ENCODE peak calls at places on chromosomes 4 and X, in nine cellular contexts. Z is left ventricle myocardium inferior, Q is AG10803, B is DND-41, C is fibroblast of lung, O is mucosa of descending colon, M is fibroblast of mammary gland, S is kidney, G is epithelial cell of esophagus. W is an unnamed sample.

GRCh38 chrX:107290019-107290418 is 83.6 kb downstream of the DNAAF6 start:
- DNase-seq in Z (no peak), G (peak), O (no peak), M (no peak), C (no peak), S (no peak), B (no peak), Q (no peak), W (no peak)

GRCh38 chr4:8850074-8850829 is 21.4 kb downstream of the HMX1 start:
- DNase-seq in Z (peak), C (no peak), O (no peak), Q (no peak), S (peak), G (no peak), B (no peak), M (no peak), W (peak)

GRCh38 chr4:5770051-5770450 is 59.0 kb downstream of the EVC start:
- DNase-seq in Z (no peak), O (no peak), M (no peak), G (no peak), B (no peak), S (no peak), C (no peak), Q (no peak), W (no peak)

GRCh38 chrX:102085706-102086105 is 39.8 kb upstream of the TCEAL2 start:
- DNase-seq in B (no peak), M (no peak), C (no peak), G (no peak), Q (peak), O (peak), S (no peak), Z (no peak), W (no peak)

GRCh38 chr4:153468587-153468986 is 2.4 kb downstream of the TMEM131L start:
- DNase-seq in S (no peak), O (no peak), G (no peak), B (peak), C (no peak), M (no peak), Z (no peak), Q (no peak), W (no peak)

GRCh38 chrX:42615161-42615563 is 162.8 kb downstream of the PPP1R2C start:
- DNase-seq in G (peak), O (peak), Q (no peak), B (peak), Z (no peak), M (peak), C (no peak), S (no peak), W (no peak)

GRCh38 chr4:52511825-52512224 is 147.3 kb downstream of the USP46 start:
- DNase-seq in Q (no peak), B (no peak), O (no peak), C (no peak), M (no peak), G (no peak), Z (no peak), S (no peak), W (no peak)

GRCh38 chr4:63814171-63814964 is 594.9 kb downstream of the TECRL start:
- DNase-seq in B (no peak), Q (no peak), S (peak), M (no peak), C (no peak), Z (no peak), G (no peak), O (no peak), W (peak)

GRCh38 chrX:110056419-110056818 is 53.5 kb downstream of the TMEM164 start:
- DNase-seq in M (peak), O (no peak), S (no peak), G (no peak), Q (no peak), B (no peak), C (no peak), Z (no peak), W (no peak)

GRCh38 chr4:152990471-152991131 is 54.5 kb downstream of the FHDC1 start:
- DNase-seq in C (no peak), Z (no peak), S (no peak), O (no peak), Q (no peak), G (no peak), M (no peak), B (no peak), W (no peak)

GRCh38 chr4:106809083-106809482 is 227.0 kb downstream of the DKK2 start:
- DNase-seq in Z (no peak), O (peak), S (no peak), C (peak), B (peak), G (peak), M (peak), Q (peak), W (no peak)

GRCh38 chr4:7394681-7395451 is 39.9 kb downstream of the PSAPL1 start:
- DNase-seq in S (no peak), G (no peak), B (no peak), M (no peak), C (no peak), O (no peak), Z (no peak), Q (no peak), W (peak)

GRCh38 chr4:20075479-20075878 is 176.2 kb upstream of the SLIT2 start:
- DNase-seq in O (no peak), B (no peak), Q (no peak), M (peak), Z (no peak), G (no peak), C (no peak), S (no peak), W (no peak)

GRCh38 chrX:65643046-65643785 is 24.2 kb upstream of the MSN start:
- DNase-seq in C (peak), G (peak), Q (peak), O (no peak), B (no peak), S (no peak), M (peak), Z (no peak), W (no peak)

GRCh38 chrX:114584434-114584943 is 603 bp downstream of the HTR2C start:
- DNase-seq in S (peak), G (no peak), O (no peak), Z (no peak), Q (peak), C (no peak), B (no peak), M (peak), W (peak)

GRCh38 chr4:169229571-169230028 is 41.2 kb downstream of the SH3RF1 start:
- DNase-seq in M (peak), G (peak), Z (no peak), B (no peak), O (no peak), S (no peak), Q (peak), C (peak), W (no peak)

GRCh38 chrX:119468186-119468929 is at the start of gene SLC25A5:
- DNase-seq in B (peak), S (peak), O (peak), Z (peak), Q (peak), M (peak), C (peak), G (peak), W (peak)

GRCh38 chr4:3768842-3769641 is 2.9 kb downstream of the ADRA2C start:
- DNase-seq in Q (no peak), G (no peak), B (no peak), M (no peak), O (no peak), C (no peak), S (no peak), Z (no peak), W (no peak)

GRCh38 chr4:108465886-108466491 is 154.4 kb upstream of the RPL34 start:
- DNase-seq in M (no peak), C (peak), O (no peak), Z (no peak), S (no peak), B (no peak), Q (no peak), G (no peak), W (no peak)

GRCh38 chr4:38510201-38510600 is 153.8 kb upstream of the KLF3 start:
- DNase-seq in G (no peak), Z (no peak), C (peak), O (no peak), S (no peak), B (no peak), M (no peak), Q (no peak), W (no peak)

GRCh38 chr4:100848865-100849264 is 331.0 kb upstream of the EMCN start:
- DNase-seq in G (peak), O (no peak), B (peak), S (no peak), M (no peak), Z (no peak), C (no peak), Q (no peak), W (no peak)

GRCh38 chr4:163988921-163989320 is 494.4 kb downstream of the TMA16 start:
- DNase-seq in O (no peak), M (no peak), Z (no peak), G (no peak), C (no peak), B (no peak), S (no peak), Q (no peak), W (no peak)

GRCh38 chrX:45347877-45348675 is 147.4 kb upstream of the DIPK2B start:
- DNase-seq in Q (peak), G (peak), C (peak), B (no peak), O (no peak), M (peak), Z (no peak), S (no peak), W (no peak)

GRCh38 chr4:152255437-152255836 is 280.5 kb downstream of the FBXW7 start:
- DNase-seq in S (no peak), B (peak), O (peak), G (peak), Q (peak), C (peak), M (peak), Z (no peak), W (no peak)

GRCh38 chr4:100098681-100099080 is 91.6 kb downstream of the DDIT4L start:
- DNase-seq in M (no peak), C (no peak), Z (no peak), O (no peak), B (no peak), Q (no peak), G (no peak), S (no peak), W (no peak)

GRCh38 chrX:69145281-69145680 is 20.0 kb downstream of the PJA1 start:
- DNase-seq in M (no peak), Z (no peak), O (no peak), B (no peak), S (no peak), C (no peak), G (no peak), Q (no peak), W (no peak)

GRCh38 chr4:3295837-3296624 is 3.2 kb downstream of the RGS12 start:
- DNase-seq in C (no peak), Q (no peak), S (peak), O (no peak), M (no peak), B (no peak), Z (no peak), G (no peak), W (no peak)

GRCh38 chr4:56511098-56511497 is 5.5 kb downstream of the ARL9 start:
- DNase-seq in Z (no peak), S (no peak), M (no peak), O (no peak), Q (no peak), C (no peak), G (no peak), B (no peak), W (no peak)

GRCh38 chr4:76990288-76991080 is 40.9 kb downstream of the SEPTIN11 start:
- DNase-seq in Z (no peak), O (no peak), G (peak), B (no peak), C (peak), Q (peak), M (peak), S (no peak), W (no peak)

GRCh38 chr4:121510260-121510942 is 129.6 kb upstream of the QRFPR start:
- DNase-seq in B (no peak), O (no peak), G (no peak), S (no peak), M (no peak), Q (no peak), Z (no peak), C (no peak), W (no peak)

GRCh38 chrX:54788446-54788845 is 9.6 kb downstream of the ITIH6 start:
- DNase-seq in Z (no peak), M (no peak), O (no peak), S (no peak), G (no peak), Q (no peak), B (no peak), C (no peak), W (no peak)

GRCh38 chrX:54785901-54786300 is 12.2 kb downstream of the ITIH6 start:
- DNase-seq in B (no peak), Z (no peak), C (no peak), S (no peak), O (peak), G (peak), Q (peak), M (peak), W (no peak)

GRCh38 chrX:54786972-54787371 is 11.1 kb downstream of the ITIH6 start:
- DNase-seq in Q (no peak), B (no peak), M (no peak), Z (no peak), O (peak), S (no peak), C (no peak), G (peak), W (no peak)
- TF ChIP-seq CTCF in Q (no peak), B (peak), M (no peak), Z (no peak), O (no peak), S (no peak), C (no peak), G (peak), W (peak)

GRCh38 chr4:41692717-41693345 is 55.7 kb downstream of the PHOX2B start:
- DNase-seq in S (no peak), Z (peak), O (peak), G (peak), Q (peak), B (peak), C (peak), M (peak), W (no peak)

GRCh38 chr4:41687971-41688370 is 60.6 kb downstream of the PHOX2B start:
- DNase-seq in S (no peak), Q (no peak), O (no peak), B (no peak), M (no peak), Z (no peak), C (no peak), G (no peak), W (no peak)

GRCh38 chr4:41696768-41697167 is 51.8 kb downstream of the PHOX2B start:
- DNase-seq in S (no peak), C (no peak), Q (no peak), G (no peak), Z (no peak), O (no peak), B (no peak), M (no peak), W (no peak)

GRCh38 chr4:41696131-41696530 is 52.4 kb downstream of the PHOX2B start:
- DNase-seq in O (no peak), M (peak), Z (no peak), G (no peak), Q (no peak), C (no peak), S (no peak), B (no peak), W (no peak)

DNA sequence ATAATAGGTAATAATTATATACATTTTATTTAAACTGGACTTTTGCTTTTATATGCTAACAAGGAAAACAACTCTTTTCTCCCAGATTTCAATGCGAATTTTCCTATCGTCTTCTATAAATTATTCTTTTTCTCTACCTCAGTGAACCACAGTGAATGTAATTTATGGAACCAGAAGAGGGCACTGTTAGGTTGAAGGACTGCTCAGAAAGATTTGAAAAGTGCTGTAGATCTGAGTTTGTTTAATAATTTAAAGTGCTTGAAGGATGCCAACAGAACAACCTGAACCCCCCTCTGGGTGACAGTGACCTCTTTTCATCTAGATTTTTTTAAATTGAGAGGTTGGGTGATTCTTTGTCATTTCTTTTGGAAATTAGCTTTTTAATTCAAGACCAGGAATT is 54.9 kb downstream of the PHOX2B start:
- DNase-seq in Z (no peak), O (no peak), M (peak), C (peak), Q (peak), S (no peak), B (no peak), G (peak), W (no peak)
- TF ChIP-seq CTCF in Z (peak), O (peak), M (peak), C (peak), Q (peak), S (peak), B (peak), G (peak), W (peak)

GRCh38 chr4:138816883-138817282 is 198.7 kb upstream of the NOCT start:
- DNase-seq in G (no peak), O (no peak), S (no peak), Z (no peak), Q (no peak), C (no peak), M (no peak), B (no peak), W (no peak)

GRCh38 chr4:138821321-138821720 is 194.3 kb upstream of the NOCT start:
- DNase-seq in M (no peak), Q (no peak), G (no peak), S (no peak), Z (no peak), C (no peak), B (no peak), O (no peak), W (no peak)

DNA sequence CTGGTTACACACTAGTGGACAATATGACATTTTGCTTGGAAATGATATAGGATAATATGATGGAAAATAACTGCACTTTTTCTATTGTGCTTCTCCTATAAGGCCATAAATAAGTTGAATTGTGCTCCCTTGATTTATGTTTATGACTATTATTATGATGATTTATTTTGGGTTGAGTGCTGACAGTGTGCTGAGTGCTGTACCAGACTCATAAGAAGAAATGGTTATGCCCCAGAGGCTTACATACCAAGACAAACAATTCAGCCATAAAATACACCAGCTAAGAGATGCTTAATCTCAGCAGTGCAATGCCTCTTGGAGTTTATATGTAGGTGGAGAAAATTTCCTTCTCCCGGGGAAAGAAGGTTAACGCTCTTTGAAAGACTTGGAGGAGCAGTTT is 199.8 kb upstream of the NOCT start:
- DNase-seq in C (no peak), Q (no peak), B (no peak), G (no peak), Z (no peak), O (no peak), M (no peak), S (no peak), W (no peak)
- TF ChIP-seq CTCF in C (no peak), Q (no peak), B (no peak), G (no peak), Z (no peak), O (no peak), M (no peak), S (no peak), W (no peak)

GRCh38 chr4:23847158-23847557 is 42.7 kb downstream of the PPARGC1A start:
- DNase-seq in Z (no peak), Q (no peak), M (no peak), G (no peak), O (no peak), C (no peak), S (no peak), B (no peak), W (no peak)
- TF ChIP-seq CTCF in Z (no peak), Q (no peak), M (no peak), G (no peak), O (no peak), C (no peak), S (no peak), B (no peak), W (no peak)

DNA sequence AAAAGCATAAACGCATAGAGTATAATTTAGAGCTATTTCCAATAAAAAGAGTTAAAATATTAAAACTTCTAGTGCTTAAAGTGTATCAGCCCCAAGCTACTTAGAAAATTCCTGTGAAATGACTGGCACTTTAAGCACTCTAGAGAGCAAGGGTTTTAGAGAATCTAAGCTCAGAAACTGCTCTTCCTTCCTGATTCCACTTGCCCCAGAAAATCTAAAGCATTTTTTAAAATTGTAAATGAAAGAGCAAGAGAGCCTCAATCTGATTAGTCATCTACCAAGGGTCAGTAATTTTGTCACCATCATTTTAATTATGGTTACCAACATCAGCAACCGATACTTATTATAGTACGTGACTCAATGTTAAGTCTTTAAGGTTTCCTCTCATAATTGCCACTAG is 25.0 kb downstream of the CTPS2 start:
- DNase-seq in C (peak), B (no peak), M (no peak), Q (peak), O (no peak), S (no peak), Z (no peak), G (no peak), W (no peak)
- TF ChIP-seq CTCF in C (no peak), B (no peak), M (no peak), Q (no peak), O (no peak), S (no peak), Z (no peak), G (no peak), W (no peak)

DNA sequence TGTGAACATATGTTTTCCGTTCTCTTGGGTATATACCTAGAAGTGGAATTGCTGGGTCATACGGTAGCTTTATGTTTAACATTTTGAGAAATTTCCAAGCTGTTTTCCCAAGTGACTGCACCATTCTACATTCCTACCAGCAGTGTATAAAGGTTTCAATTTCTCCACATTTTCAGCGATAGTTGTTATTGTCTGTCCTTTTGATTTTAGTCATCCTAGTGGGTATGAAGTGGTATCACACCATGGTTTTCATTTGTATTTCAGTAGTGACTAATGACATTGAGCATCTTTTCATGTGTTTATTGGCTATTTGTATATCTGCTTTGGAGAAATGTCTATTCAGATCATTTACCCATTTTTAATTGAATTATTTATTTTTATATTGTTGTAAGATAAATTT is 2.4 kb downstream of the PPEF1 start:
- DNase-seq in S (no peak), C (no peak), Q (no peak), G (no peak), M (no peak), Z (no peak), O (no peak), B (no peak), W (no peak)
- TF ChIP-seq CTCF in S (no peak), C (no peak), Q (no peak), G (no peak), M (no peak), Z (no peak), O (no peak), B (no peak), W (peak)

DNA sequence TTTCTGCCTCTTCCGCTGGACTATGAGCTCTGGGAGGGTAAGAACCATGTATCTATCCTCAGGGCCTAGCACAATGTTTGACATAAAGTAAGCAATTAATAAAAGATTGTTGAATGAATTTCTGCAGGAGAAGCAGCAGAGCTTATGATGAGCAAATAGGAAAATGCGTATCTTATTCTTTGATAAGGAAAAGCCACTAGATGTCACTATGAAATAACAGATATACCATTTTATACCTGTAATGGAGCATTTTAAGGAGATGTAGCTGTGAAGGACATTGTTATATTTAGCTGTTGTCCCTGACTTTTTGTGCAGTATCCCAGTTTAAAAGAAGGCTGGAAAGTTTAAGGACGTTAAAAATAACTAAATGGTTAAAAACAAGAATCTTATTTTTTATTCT is 147.2 kb upstream of the MBNL3 start:
- DNase-seq in G (peak), Z (no peak), S (no peak), M (peak), Q (peak), B (no peak), O (no peak), C (no peak), W (no peak)
- TF ChIP-seq CTCF in G (no peak), Z (no peak), S (no peak), M (no peak), Q (peak), B (peak), O (no peak), C (no peak), W (peak)

W was measured in chondrocyte.